ENCODE peak calls at places on chromosomes 1 and 21, in five cellular contexts. P is fibroblast of lung, Y is PC-3, F is right cardiac atrium, C is left ventricle myocardium inferior. I is an unnamed sample. For H3K4me1, the result is how much of the 10 kb centered on the place peaks cover.

GRCh38 chr1:192251735-192252134 is 65.1 kb upstream of the RGS21 start:
- DNase-seq in P (no peak), Y (no peak), F (peak), C (no peak), I (no peak)

GRCh38 chr1:246689409-246689997 is 34.7 kb upstream of the SCCPDH start:
- DNase-seq in P (peak), Y (peak), F (peak), C (peak), I (peak)

GRCh38 chr21:38306407-38306806 is 49.6 kb downstream of the KCNJ15 start:
- DNase-seq in P (no peak), Y (peak), F (no peak), C (no peak), I (no peak)

GRCh38 chr1:214707306-214708087 is 104.5 kb downstream of the CENPF start:
- DNase-seq in P (peak), Y (no peak), F (no peak), C (no peak), I (no peak)

GRCh38 chr1:163932901-163933300 is 611.1 kb downstream of the NUF2 start:
- DNase-seq in P (no peak), Y (no peak), F (no peak), C (no peak), I (no peak)

GRCh38 chr1:2151252-2151651 is 43.3 kb downstream of the FAAP20 start:
- DNase-seq in P (peak), Y (no peak), F (no peak), C (no peak), I (peak)

GRCh38 chr1:16978589-16979474 is 1.6 kb downstream of the MFAP2 start:
- DNase-seq in P (peak), Y (no peak), F (peak), C (peak), I (peak)

GRCh38 chr1:67451815-67452214 is 21.6 kb upstream of the SERBP1 start:
- DNase-seq in P (no peak), Y (no peak), F (no peak), C (no peak), I (no peak)

GRCh38 chr1:248850536-248851251 is 8.2 kb downstream of the ZNF692 start:
- DNase-seq in P (no peak), Y (no peak), F (no peak), C (no peak), I (no peak)

GRCh38 chr21:22019766-22020165 is 1021.6 kb downstream of the NCAM2 start:
- DNase-seq in P (peak), Y (peak), F (no peak), C (no peak), I (no peak)

GRCh38 chr1:181142096-181143043 is 53.9 kb downstream of the IER5 start:
- DNase-seq in P (peak), Y (peak), F (peak), C (peak), I (peak)

GRCh38 chr1:235739631-235740030 is 90.0 kb upstream of the GNG4 start:
- DNase-seq in P (peak), Y (no peak), F (no peak), C (no peak), I (no peak)

GRCh38 chr1:153921803-153922075 is 1.0 kb downstream of the GATAD2B start:
- DNase-seq in P (no peak), Y (peak), F (peak), C (no peak), I (no peak)

GRCh38 chr1:164785841-164786534 is 227.0 kb downstream of the PBX1 start:
- DNase-seq in P (no peak), Y (no peak), F (peak), C (no peak), I (no peak)

GRCh38 chr1:202276920-202277319 is 64.8 kb downstream of the UBE2T start:
- DNase-seq in P (no peak), Y (no peak), F (no peak), C (no peak), I (no peak)

GRCh38 chr1:7432896-7433380 is 338.2 kb upstream of the VAMP3 start:
- DNase-seq in P (no peak), Y (no peak), F (peak), C (no peak), I (peak)

GRCh38 chr1:59046730-59047157 is 250.2 kb upstream of the FGGY start:
- DNase-seq in P (peak), Y (no peak), F (no peak), C (no peak), I (no peak)

GRCh38 chr1:60989745-60990718 is 92.3 kb upstream of the NFIA start:
- DNase-seq in P (peak), Y (peak), F (peak), C (peak), I (no peak)

GRCh38 chr1:67611841-67612240 is 73.2 kb upstream of the GADD45A start:
- DNase-seq in P (peak), Y (peak), F (no peak), C (no peak), I (no peak)

GRCh38 chr1:175191654-175192053 is 922 bp downstream of the KIAA0040 start:
- DNase-seq in P (no peak), Y (no peak), F (no peak), C (no peak), I (no peak)

GRCh38 chr1:8197493-8198282 is 120.2 kb upstream of the SLC45A1 start:
- DNase-seq in P (peak), Y (peak), F (peak), C (peak), I (peak)

GRCh38 chr1:94560333-94560732 is 18.8 kb upstream of the F3 start:
- DNase-seq in P (no peak), Y (peak), F (no peak), C (no peak), I (no peak)

GRCh38 chr1:214581785-214582184 is 21.2 kb upstream of the CENPF start:
- DNase-seq in P (peak), Y (peak), F (no peak), C (no peak), I (no peak)

GRCh38 chr21:15732290-15732995 is 2.7 kb downstream of the USP25 start:
- DNase-seq in P (peak), Y (peak), F (no peak), C (no peak), I (no peak)

GRCh38 chr1:231757759-231758158 is 131.2 kb downstream of the DISC1 start:
- DNase-seq in P (no peak), Y (no peak), F (no peak), C (no peak), I (no peak)

GRCh38 chr1:2854151-2854550 is 52.7 kb upstream of the TTC34 start:
- DNase-seq in P (no peak), Y (no peak), F (no peak), C (no peak), I (no peak)

GRCh38 chr1:193355654-193356053 is 169.2 kb upstream of the B3GALT2 start:
- DNase-seq in P (no peak), Y (no peak), F (no peak), C (no peak), I (no peak)

GRCh38 chr1:65310078-65310587 is 790 bp downstream of the DNAJC6 start:
- DNase-seq in P (peak), Y (no peak), F (peak), C (peak), I (no peak)

GRCh38 chr1:10601342-10602060 is 126.8 kb downstream of the PEX14 start:
- DNase-seq in P (no peak), Y (no peak), F (no peak), C (no peak), I (no peak)

GRCh38 chr1:85502625-85503083 is 37.7 kb upstream of the DDAH1 start:
- DNase-seq in P (peak), Y (peak), F (no peak), C (no peak), I (no peak)

GRCh38 chr21:28516996-28517592 is 475.6 kb downstream of the LTN1 start:
- DNase-seq in P (peak), Y (peak), F (peak), C (peak), I (peak)

GRCh38 chr21:25636727-25637126 is 2.3 kb upstream of the JAM2 start:
- DNase-seq in P (no peak), Y (no peak), F (no peak), C (no peak), I (no peak)

GRCh38 chr1:156295391-156295947 is at the start of gene GLMP:
- DNase-seq in P (peak), Y (peak), F (peak), C (peak), I (peak)

DNA sequence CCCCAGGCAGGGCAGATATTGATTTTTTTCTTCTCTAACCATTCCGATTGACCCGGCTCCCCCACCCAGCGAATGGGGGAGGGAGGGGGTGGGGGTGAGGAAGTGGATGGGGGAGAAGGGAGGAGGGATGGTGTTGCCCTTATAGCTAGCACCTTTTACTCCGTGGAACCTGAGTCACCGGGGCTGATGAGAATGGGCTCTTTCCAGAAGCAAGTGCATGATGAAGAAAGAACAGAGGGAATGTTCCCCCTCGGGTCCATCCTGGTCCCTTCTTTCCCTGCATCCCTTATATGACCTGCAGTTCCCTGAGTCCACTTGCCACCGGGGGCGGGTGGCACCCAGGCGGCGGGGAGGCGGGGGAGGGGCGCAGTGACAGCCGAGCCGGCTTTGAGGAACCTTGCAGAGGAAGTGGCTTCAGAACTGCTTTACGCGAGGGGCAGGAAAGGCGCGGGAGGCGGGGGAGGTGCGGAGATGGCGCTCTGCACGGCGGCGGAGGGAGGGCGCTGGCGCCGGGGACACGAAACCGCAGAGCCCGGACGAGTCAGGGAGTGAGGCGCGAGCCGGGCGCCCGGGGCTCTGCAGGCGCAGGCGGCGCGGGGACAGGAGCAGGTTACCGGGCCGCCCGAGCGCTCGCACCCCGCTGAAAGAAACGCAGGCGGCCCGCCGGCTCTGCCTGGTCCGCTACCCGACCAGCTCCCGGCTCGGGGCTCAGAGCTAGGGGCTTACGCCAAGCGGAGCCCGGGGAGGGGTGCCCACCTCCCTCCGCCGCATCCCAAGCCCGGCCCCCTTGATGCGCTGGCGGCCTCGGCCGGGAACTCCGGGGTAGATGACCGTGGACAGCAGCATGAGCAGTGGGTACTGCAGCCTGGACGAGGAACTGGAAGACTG is 49.7 kb downstream of the RASSF5 start:
- DNase-seq in P (peak), Y (peak), F (peak), C (peak), I (peak)
- H3K27ac ChIP-seq in P (no peak), Y (peak), F (peak), C (peak), I (peak)

DNA sequence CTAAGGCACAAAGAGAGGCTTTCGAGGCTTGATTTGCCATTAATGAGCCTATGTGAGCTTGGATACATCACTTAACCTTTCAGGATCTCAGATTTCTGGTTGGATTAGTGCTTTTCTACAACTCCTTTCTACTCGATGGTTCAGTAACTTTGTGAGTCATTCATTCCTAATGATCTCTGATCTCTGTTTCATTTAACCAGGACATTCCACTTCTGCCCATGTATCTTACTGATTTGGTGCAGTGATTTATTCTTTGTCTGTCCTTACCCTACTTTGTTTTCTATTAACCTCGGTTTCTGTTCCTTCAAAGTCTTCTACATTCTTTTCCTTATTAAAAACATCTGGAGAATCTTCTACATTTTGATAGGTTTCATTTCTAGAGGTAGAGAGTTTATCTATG is 94.6 kb upstream of the ZBTB18 start:
- DNase-seq in P (no peak), Y (no peak), F (no peak), C (no peak), I (no peak)
- H3K4me1 ChIP-seq in P (under half), Y (under half), F (under half), C (under half), I (under half)

GRCh38 chr1:52365746-52366516 is at the start of gene CC2D1B:
- DNase-seq in P (peak), Y (peak), F (peak), C (peak), I (peak)
- H3K27ac ChIP-seq in P (peak), Y (peak), F (peak), C (peak), I (peak)

GRCh38 chr1:54331843-54332688 is 74.1 kb downstream of the SSBP3 start:
- DNase-seq in P (no peak), Y (no peak), F (no peak), C (no peak), I (no peak)
- H3K4me1 ChIP-seq in P (under half), Y (under half), F (under half), C (half or more), I (half or more)

DNA sequence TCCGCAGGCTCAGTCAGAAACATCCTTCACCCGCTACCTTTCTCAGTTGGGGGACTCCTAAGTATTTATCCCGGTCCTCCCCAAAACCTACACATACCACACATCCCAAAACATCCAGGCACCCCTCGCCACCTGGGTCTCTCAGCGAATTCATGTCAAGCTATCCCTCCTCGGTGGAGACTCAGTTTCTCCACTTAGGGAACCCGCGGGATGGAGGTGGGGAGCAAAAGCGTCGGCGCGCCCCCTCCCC is 1.2 kb upstream of the ZBTB7B start:
- DNase-seq in P (no peak), Y (no peak), F (no peak), C (no peak), I (no peak)
- H3K27ac ChIP-seq in P (peak), Y (peak), F (peak), C (peak), I (peak)

I was measured in left lung.